ENCODE peak calls at places on chromosomes 5 and 9, in ten cellular contexts. W is GM20000; V is RCC 7860; Z is activated CD4-positive, alpha-beta T cell treated with anti-CD3 and anti-CD28 coated beads for 36 hours; X is IMR-90; S is lower leg skin; A is WTC11; K is left ventricle myocardium inferior; M is heart right ventricle; P is stimulated activated effector memory CD8-positive, alpha-beta T cell treated with anti-CD3 and anti-CD28 coated beads, Interleukin-12 subunit alpha, Interleukin-12 subunit beta, amount 100 ng/mL, for 72 hours. T is an unnamed sample.

GRCh38 chr9:8366161-8366926 is 566.8 kb upstream of the DMAC1 start:
- DNase-seq in P (no peak), A (no peak), Z (no peak), V (peak), S (no peak), X (peak), M (no peak), K (no peak), W (no peak), T (no peak)

GRCh38 chr9:83505282-83505681 is 32.9 kb downstream of the FRMD3 start:
- DNase-seq in V (no peak), P (no peak), A (no peak), K (no peak), W (no peak), S (no peak), M (no peak), X (no peak), Z (no peak), T (no peak)

GRCh38 chr5:138653502-138653901 is 78.3 kb upstream of the HSPA9 start:
- DNase-seq in K (no peak), V (no peak), A (no peak), X (peak), P (no peak), Z (peak), S (no peak), M (no peak), W (no peak), T (no peak)

GRCh38 chr5:106759581-106759980 is 911.2 kb downstream of the EFNA5 start:
- DNase-seq in X (peak), A (no peak), K (no peak), W (no peak), Z (no peak), M (no peak), P (no peak), V (no peak), S (no peak), T (no peak)

GRCh38 chr9:34431661-34432060 is 26.7 kb downstream of the FAM219A start:
- DNase-seq in Z (no peak), X (no peak), A (no peak), P (no peak), S (no peak), K (no peak), M (no peak), V (no peak), W (no peak), T (no peak)

GRCh38 chr9:121862371-121862970 is 211.0 kb downstream of the DAB2IP start:
- DNase-seq in M (no peak), Z (no peak), X (no peak), S (no peak), P (no peak), V (no peak), W (no peak), A (no peak), K (no peak), T (no peak)

GRCh38 chr5:125476888-125477585 is 730.6 kb upstream of the ZNF608 start:
- DNase-seq in Z (no peak), K (no peak), V (peak), S (no peak), P (no peak), A (no peak), W (no peak), M (no peak), X (peak), T (no peak)

GRCh38 chr9:137195525-137196220 is 4.9 kb downstream of the TPRN start:
- DNase-seq in Z (no peak), P (no peak), X (no peak), V (no peak), W (no peak), S (no peak), K (no peak), M (no peak), A (no peak), T (no peak)

GRCh38 chr9:130225586-130225985 is 40.0 kb upstream of the HMCN2 start:
- DNase-seq in S (no peak), V (no peak), P (no peak), X (no peak), Z (no peak), K (no peak), A (no peak), M (no peak), W (no peak), T (peak)

GRCh38 chr9:128886211-128886826 is 4.4 kb downstream of the LRRC8A start:
- DNase-seq in S (no peak), Z (no peak), K (no peak), A (no peak), P (no peak), M (no peak), X (peak), V (no peak), W (no peak), T (no peak)

GRCh38 chr5:91049800-91050199 is 333.3 kb downstream of the ARRDC3 start:
- DNase-seq in W (no peak), P (no peak), K (no peak), S (no peak), V (peak), A (no peak), Z (no peak), M (no peak), X (peak), T (no peak)

GRCh38 chr5:161051920-161052500 is 200.0 kb upstream of the ATP10B start:
- DNase-seq in P (no peak), M (no peak), X (no peak), A (no peak), Z (no peak), S (no peak), W (no peak), K (no peak), V (no peak), T (no peak)

GRCh38 chr5:128896675-128897074 is 68.6 kb upstream of the SLC27A6 start:
- DNase-seq in W (no peak), P (no peak), K (no peak), Z (no peak), X (no peak), S (no peak), V (no peak), M (no peak), A (no peak), T (no peak)

GRCh38 chr9:2657427-2657826 is 35.8 kb downstream of the VLDLR start:
- DNase-seq in W (peak), X (no peak), S (no peak), V (no peak), A (no peak), M (no peak), Z (peak), P (peak), K (no peak), T (no peak)

GRCh38 chr5:158884827-158885512 is 214.7 kb downstream of the EBF1 start:
- DNase-seq in K (no peak), A (no peak), P (no peak), W (no peak), M (no peak), V (no peak), X (no peak), Z (no peak), S (no peak), T (no peak)

GRCh38 chr9:15420796-15421195 is 1.9 kb upstream of the SNAPC3 start:
- DNase-seq in P (no peak), V (no peak), Z (no peak), X (peak), W (no peak), K (no peak), M (no peak), S (no peak), A (no peak), T (no peak)